ENCODE peak calls at places on chromosomes 1 and 21, in five cellular contexts. U, X, Q, T and D are unnamed samples.

GRCh38 chr1:24657781-24658180 is 14.7 kb downstream of the SRRM1 start:
- DNase-seq in U (no peak), X (no peak), Q (no peak), T (no peak), D (no peak)

GRCh38 chr1:64019818-64020217 is 183.6 kb upstream of the UBE2U start:
- DNase-seq in U (peak; percentile 3), X (no peak), Q (no peak), T (no peak), D (no peak)

GRCh38 chr1:101071470-101071886 is 45.9 kb upstream of the DPH5 start:
- DNase-seq in U (no peak), X (no peak), Q (no peak), T (no peak), D (no peak)

GRCh38 chr1:37682334-37682987 is 9.9 kb upstream of the CDCA8 start:
- DNase-seq in U (no peak), X (peak; percentile 38), Q (no peak), T (peak; percentile 56), D (no peak)

GRCh38 chr1:154567386-154568164 is at the start of gene CHRNB2:
- DNase-seq in U (no peak), X (no peak), Q (no peak), T (peak; percentile 57), D (no peak)

GRCh38 chr1:10640079-10640578 is 156.3 kb downstream of the CASZ1 start:
- DNase-seq in U (no peak), X (no peak), Q (no peak), T (no peak), D (peak; percentile 30)

GRCh38 chr1:41892211-41892840 is 26.4 kb downstream of the HIVEP3 start:
- DNase-seq in U (no peak), X (no peak), Q (no peak), T (no peak), D (no peak)

GRCh38 chr1:161230762-161231161 is 4.9 kb downstream of the TOMM40L start:
- DNase-seq in U (no peak), X (no peak), Q (no peak), T (no peak), D (no peak)

GRCh38 chr1:110242062-110242461 is 31.9 kb downstream of the KCNC4 start:
- DNase-seq in U (no peak), X (no peak), Q (no peak), T (no peak), D (no peak)

GRCh38 chr1:91579658-91580228 is 79.1 kb downstream of the CDC7 start:
- DNase-seq in U (no peak), X (no peak), Q (no peak), T (no peak), D (no peak)

GRCh38 chr1:78627321-78627720 is 7.1 kb downstream of the IFI44L start:
- DNase-seq in U (no peak), X (no peak), Q (no peak), T (no peak), D (no peak)

GRCh38 chr21:26445440-26445839 is 127.6 kb downstream of the CYYR1 start:
- DNase-seq in U (no peak), X (no peak), Q (no peak), T (no peak), D (no peak)

GRCh38 chr1:9369964-9370788 is 77.5 kb downstream of the SPSB1 start:
- DNase-seq in U (no peak), X (no peak), Q (no peak), T (no peak), D (no peak)

GRCh38 chr1:19647643-19648042 is 3.5 kb downstream of the NBL1 start:
- DNase-seq in U (no peak), X (no peak), Q (no peak), T (peak; percentile 42), D (no peak)

GRCh38 chr1:12063141-12064072 is at the start of gene TNFRSF8:
- DNase-seq in U (no peak), X (no peak), Q (no peak), T (no peak), D (no peak)

GRCh38 chr1:98870959-98871903 is 133.4 kb downstream of the PLPPR5 start:
- DNase-seq in U (peak; percentile 73), X (no peak), Q (no peak), T (no peak), D (peak; percentile 80)

GRCh38 chr21:42039470-42039901 is 29.3 kb upstream of the ZBTB21 start:
- DNase-seq in U (no peak), X (no peak), Q (no peak), T (peak; percentile 44), D (no peak)

GRCh38 chr1:17886838-17887441 is 131.8 kb downstream of the ACTL8 start:
- DNase-seq in U (no peak), X (no peak), Q (no peak), T (no peak), D (no peak)

GRCh38 chr1:5296135-5296930 is 641.9 kb downstream of the AJAP1 start:
- DNase-seq in U (no peak), X (no peak), Q (no peak), T (no peak), D (no peak)

GRCh38 chr1:183227963-183228649 is 42.0 kb downstream of the LAMC2 start:
- DNase-seq in U (no peak), X (peak; percentile 26), Q (no peak), T (no peak), D (no peak)

GRCh38 chr21:26834181-26834945 is 10.8 kb downstream of the ADAMTS1 start:
- DNase-seq in U (no peak), X (no peak), Q (no peak), T (no peak), D (no peak)

GRCh38 chr1:3987669-3988235 is 87.7 kb upstream of the C1orf174 start:
- DNase-seq in U (no peak), X (no peak), Q (no peak), T (no peak), D (no peak)

GRCh38 chr1:218917646-218918045 is 256.0 kb upstream of the LYPLAL1 start:
- DNase-seq in U (no peak), X (no peak), Q (no peak), T (no peak), D (no peak)

GRCh38 chr1:91997607-91998195 is 32.1 kb upstream of the EPHX4 start:
- DNase-seq in U (peak; percentile 1), X (peak; percentile 33), Q (no peak), T (peak; percentile 8), D (peak; percentile 35)

GRCh38 chr1:174999216-174999925 is 376 bp upstream of the CACYBP start:
- DNase-seq in U (peak; percentile 98), X (peak; percentile 97), Q (peak; percentile 99), T (peak; percentile 98), D (peak; percentile 96)

GRCh38 chr1:12547586-12548225 is 70.3 kb downstream of the DHRS3 start:
- DNase-seq in U (no peak), X (no peak), Q (no peak), T (no peak), D (no peak)

GRCh38 chr1:24540906-24541710 is 14.8 kb upstream of the NCMAP start:
- DNase-seq in U (no peak), X (no peak), Q (no peak), T (peak; percentile 31), D (no peak)

GRCh38 chr1:53669511-53670191 is 69.3 kb downstream of the GLIS1 start:
- DNase-seq in U (no peak), X (no peak), Q (no peak), T (no peak), D (no peak)

GRCh38 chr1:14522331-14523241 is 75.9 kb upstream of the KAZN start:
- DNase-seq in U (no peak), X (no peak), Q (peak; percentile 80), T (no peak), D (no peak)

GRCh38 chr1:92843429-92844352 is 11.9 kb downstream of the RPL5 start:
- DNase-seq in U (no peak), X (no peak), Q (no peak), T (no peak), D (no peak)

GRCh38 chr1:161185282-161185682 is 8.0 kb upstream of the B4GALT3 start:
- DNase-seq in U (peak; percentile 98), X (no peak), Q (peak; percentile 91), T (no peak), D (no peak)

GRCh38 chr1:47711211-47711847 is 273.5 kb downstream of the FOXD2 start:
- DNase-seq in U (no peak), X (no peak), Q (no peak), T (no peak), D (no peak)

GRCh38 chr21:26513212-26513611 is 59.9 kb downstream of the CYYR1 start:
- DNase-seq in U (no peak), X (no peak), Q (no peak), T (no peak), D (no peak)

GRCh38 chr1:169692766-169693460 is 18.5 kb downstream of the SELL start:
- DNase-seq in U (peak; percentile 89), X (no peak), Q (no peak), T (no peak), D (no peak)

GRCh38 chr1:151326619-151327222 is 495 bp downstream of the PI4KB start:
- DNase-seq in U (no peak), X (no peak), Q (peak; percentile 83), T (peak; percentile 15), D (no peak)

GRCh38 chr1:228373681-228374571 is 32.7 kb downstream of the TRIM11 start:
- DNase-seq in U (no peak), X (no peak), Q (peak; percentile 58), T (no peak), D (no peak)

GRCh38 chr1:228376262-228376628 is 30.4 kb downstream of the TRIM11 start:
- DNase-seq in U (no peak), X (no peak), Q (no peak), T (no peak), D (no peak)

GRCh38 chr1:228375578-228376261 is 30.9 kb downstream of the TRIM11 start:
- DNase-seq in U (no peak), X (no peak), Q (peak; percentile 67), T (no peak), D (no peak)

GRCh38 chr1:228373004-228373680 is 33.5 kb downstream of the TRIM11 start:
- DNase-seq in U (no peak), X (no peak), Q (peak; percentile 50), T (no peak), D (no peak)

GRCh38 chr1:228374711-228375577 is 31.7 kb downstream of the TRIM11 start:
- DNase-seq in U (no peak), X (no peak), Q (peak; percentile 90), T (peak; percentile 58), D (no peak)
- TF ChIP-seq POLR2AphosphoS5 in U (no peak), X (no peak), Q (no peak), T (peak; percentile 75), D (no peak)

GRCh38 chr1:21268281-21269239 is 21.7 kb downstream of the ECE1 start:
- DNase-seq in U (no peak), X (no peak), Q (no peak), T (no peak), D (no peak)
- TF ChIP-seq POLR2AphosphoS5 in U (no peak), X (no peak), Q (no peak), T (no peak), D (no peak)

DNA sequence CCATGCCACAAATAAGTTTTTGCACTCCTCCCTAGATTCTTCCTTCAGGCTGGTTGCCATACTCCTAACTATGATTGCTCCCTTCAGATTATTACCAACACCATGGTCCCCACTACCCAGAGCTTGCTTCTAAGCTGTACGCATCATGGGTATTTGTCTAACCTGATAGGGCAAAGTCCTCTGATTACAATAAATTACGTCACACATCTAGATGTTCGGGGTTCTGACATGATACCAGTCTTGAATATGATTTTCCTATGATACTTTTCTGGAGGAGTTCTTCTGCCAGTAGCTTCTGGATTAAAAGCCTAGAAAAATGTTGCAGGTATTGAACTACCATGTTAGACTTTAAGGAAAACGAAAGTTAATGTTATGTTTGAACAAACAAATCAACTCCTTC is 67.2 kb downstream of the NUF2 start:
- DNase-seq in U (no peak), X (no peak), Q (no peak), T (no peak), D (no peak)
- TF ChIP-seq POLR2AphosphoS5 in U (no peak), X (no peak), Q (no peak), T (no peak), D (no peak)

GRCh38 chr1:222935239-222935900 is 120.5 kb downstream of the DISP1 start:
- DNase-seq in U (no peak), X (no peak), Q (no peak), T (no peak), D (no peak)
- TF ChIP-seq POLR2AphosphoS5 in U (no peak), X (no peak), Q (no peak), T (no peak), D (no peak)